ENCODE peak calls at places on chromosome 7, in ten cellular contexts. V is A549, W is ovary, Z is suprapubic skin, M is H1, A is GM12878, R is sigmoid colon, X is transverse colon, N is stomach, P is SK-N-SH. E is an unnamed sample.

GRCh38 chr7:82755705-82756551 is 312.4 kb upstream of the CACNA2D1 start:
- DNase-seq in P (no peak), A (no peak), W (no peak), M (no peak), V (no peak), X (no peak), R (no peak), N (no peak), Z (no peak), E (no peak)

GRCh38 chr7:134865001-134865845 is 85.8 kb downstream of the CALD1 start:
- DNase-seq in N (no peak), X (no peak), P (no peak), R (no peak), Z (no peak), W (no peak), V (no peak), A (peak; percentile 19), M (no peak), E (no peak)

GRCh38 chr7:22121702-22122474 is 176.2 kb upstream of the CDCA7L start:
- DNase-seq in N (no peak), X (no peak), R (no peak), Z (no peak), P (no peak), W (peak; percentile 32), M (no peak), A (no peak), V (no peak), E (no peak)

GRCh38 chr7:22200777-22201176 is 156.2 kb downstream of the RAPGEF5 start:
- DNase-seq in X (no peak), N (no peak), V (no peak), W (no peak), P (no peak), A (no peak), M (no peak), Z (no peak), R (no peak), E (no peak)

GRCh38 chr7:16393862-16394422 is 27.4 kb downstream of the CRPPA start:
- DNase-seq in A (no peak), X (no peak), P (no peak), V (no peak), Z (no peak), N (no peak), W (no peak), M (no peak), R (no peak), E (no peak)

GRCh38 chr7:124754576-124755264 is 10.9 kb downstream of the GPR37 start:
- DNase-seq in Z (no peak), M (no peak), P (no peak), A (no peak), N (no peak), W (no peak), V (no peak), X (no peak), R (no peak), E (no peak)

GRCh38 chr7:155007947-155008346 is 5.0 kb upstream of the PAXIP1 start:
- DNase-seq in R (no peak), V (peak; percentile 48), N (no peak), A (no peak), X (no peak), M (no peak), Z (no peak), W (no peak), P (peak; percentile 60), E (no peak)

GRCh38 chr7:96084880-96085551 is 236.9 kb downstream of the SLC25A13 start:
- DNase-seq in W (no peak), X (no peak), N (no peak), M (no peak), Z (no peak), R (no peak), V (peak; percentile 14), P (no peak), A (no peak), E (no peak)

GRCh38 chr7:50943482-50943881 is 160.8 kb upstream of the GRB10 start:
- DNase-seq in N (no peak), W (no peak), P (no peak), M (no peak), Z (no peak), X (no peak), V (no peak), A (no peak), R (no peak), E (no peak)

GRCh38 chr7:50937727-50938126 is 155.0 kb upstream of the GRB10 start:
- DNase-seq in N (no peak), A (no peak), M (no peak), X (no peak), P (no peak), Z (no peak), R (no peak), V (no peak), W (no peak), E (no peak)

GRCh38 chr7:50939026-50939425 is 156.3 kb upstream of the GRB10 start:
- DNase-seq in P (no peak), W (no peak), X (no peak), N (no peak), A (no peak), Z (no peak), R (no peak), V (no peak), M (no peak), E (no peak)

GRCh38 chr7:50941525-50941924 is 158.8 kb upstream of the GRB10 start:
- DNase-seq in W (no peak), R (no peak), V (no peak), A (no peak), N (no peak), X (no peak), M (no peak), Z (no peak), P (no peak), E (no peak)

GRCh38 chr7:50940621-50941020 is 157.9 kb upstream of the GRB10 start:
- DNase-seq in W (no peak), A (no peak), P (no peak), R (no peak), N (no peak), M (no peak), Z (no peak), X (no peak), V (no peak), E (no peak)
- TF ChIP-seq EP300 in W (no peak), A (no peak), P (no peak), R (no peak), N (no peak), M (no peak), Z (no peak), X (no peak), V (no peak), E (no peak)

GRCh38 chr7:77691892-77692491 is 4.3 kb upstream of the RSBN1L start:
- DNase-seq in X (peak; percentile 39), Z (no peak), W (no peak), R (no peak), N (peak; percentile 61), M (no peak), A (no peak), P (no peak), V (no peak), E (no peak)

GRCh38 chr7:77696643-77697534 is 630 bp downstream of the RSBN1L start:
- DNase-seq in W (peak; percentile 52), V (peak; percentile 52), X (peak; percentile 59), P (peak; percentile 89), R (peak; percentile 80), N (peak; percentile 68), M (no peak), A (no peak), Z (peak; percentile 81), E (peak; percentile 57)

GRCh38 chr7:77697535-77697831 is 1.2 kb downstream of the RSBN1L start:
- DNase-seq in W (peak; percentile 38), R (peak; percentile 83), N (no peak), V (no peak), M (no peak), P (peak; percentile 64), Z (no peak), X (peak; percentile 62), A (no peak), E (peak; percentile 26)

GRCh38 chr7:77696057-77696642 is at the start of gene RSBN1L:
- DNase-seq in A (peak; percentile 93), M (peak; percentile 96), W (peak; percentile 98), N (peak; percentile 99), Z (peak; percentile 98), R (peak; percentile 99), X (peak; percentile 99), V (peak; percentile 96), P (peak; percentile 99), E (peak; percentile 97)

DNA sequence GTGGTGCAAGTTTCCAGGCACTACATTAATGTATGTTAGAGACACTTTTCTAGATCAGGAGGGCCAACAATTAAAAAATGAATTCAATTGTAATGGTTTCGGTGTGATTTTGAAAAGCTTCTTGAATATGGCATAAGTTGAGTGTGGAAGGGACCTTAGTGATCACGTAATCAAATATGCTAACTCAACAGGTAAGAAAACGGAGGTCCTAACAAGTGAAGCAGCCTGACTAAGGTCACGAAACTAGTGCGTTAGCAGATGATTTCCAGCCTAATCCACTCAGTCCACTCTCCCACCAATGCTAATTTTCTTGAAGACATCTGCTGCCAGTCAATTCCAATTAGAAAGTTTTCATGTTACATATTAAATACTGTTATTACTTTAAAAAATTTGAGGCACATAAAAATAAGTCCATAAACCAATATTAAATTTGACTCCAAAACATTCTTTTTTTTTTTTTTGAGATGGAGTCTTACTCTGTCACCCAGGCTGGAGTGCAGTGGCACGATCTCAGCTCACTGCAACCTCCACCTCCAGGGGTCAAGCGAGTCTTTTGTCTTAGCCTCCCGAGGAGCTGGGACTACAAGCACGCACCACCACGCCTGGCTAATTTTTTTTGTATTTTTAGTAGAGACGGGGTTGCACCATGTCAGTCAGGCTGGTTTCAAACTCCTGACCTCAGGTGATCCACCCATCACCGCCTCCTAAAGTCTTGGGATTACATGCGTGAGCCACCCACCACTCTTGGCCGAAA is 2.3 kb upstream of the RSBN1L start:
- DNase-seq in N (no peak), W (no peak), R (no peak), M (no peak), Z (no peak), V (no peak), X (no peak), A (no peak), P (no peak), E (no peak)
- H3K4me3 ChIP-seq in N (peak overlapping the region; percentile 100), W (peak overlapping the region; percentile 90), R (peak overlapping the region; percentile 89), M (peak overlapping the region; percentile 7), Z (peak overlapping the region; percentile 76), V (no peak overlapping the region), X (peak overlapping the region; percentile 98), A (no peak overlapping the region), P (no peak overlapping the region), E (no peak overlapping the region)

DNA sequence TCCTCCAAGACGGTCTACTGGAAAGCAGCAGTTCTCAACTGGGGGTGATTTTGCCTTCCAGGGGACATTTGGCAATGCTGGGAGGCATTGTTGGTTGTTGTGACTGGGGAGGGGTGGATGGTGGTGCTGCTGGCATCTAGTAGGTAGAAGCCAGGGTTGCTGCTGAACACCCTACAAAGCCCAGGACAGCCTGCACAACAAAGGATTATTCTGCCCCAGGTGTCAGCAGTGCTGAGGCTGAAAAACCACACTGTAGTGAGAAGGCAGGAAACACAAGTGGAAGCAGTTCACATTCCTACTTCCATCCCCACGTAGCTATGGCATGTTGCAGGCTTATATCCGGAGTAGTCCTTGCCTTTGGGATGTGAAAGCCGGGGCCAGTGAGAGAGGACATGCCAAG is 86.9 kb downstream of the AOAH start:
- DNase-seq in X (no peak), W (no peak), R (no peak), Z (no peak), M (no peak), P (no peak), A (no peak), N (no peak), V (no peak), E (no peak)
- H3K4me1 ChIP-seq in X (no peaks in the 10 kb centered on the region), W (no peaks in the 10 kb centered on the region), R (no peaks in the 10 kb centered on the region), Z (no peaks in the 10 kb centered on the region), M (peaks cover 15% of the 10 kb centered on the region), P (no peaks in the 10 kb centered on the region), A (no peaks in the 10 kb centered on the region), N (no peaks in the 10 kb centered on the region), V (no peaks in the 10 kb centered on the region), E (no peaks in the 10 kb centered on the region)

GRCh38 chr7:14507617-14508016 is 394.9 kb downstream of the DGKB start:
- DNase-seq in N (peak; percentile 33), A (no peak), M (no peak), R (no peak), P (no peak), W (no peak), Z (no peak), V (no peak), X (no peak), E (no peak)
- TF ChIP-seq EP300 in N (no peak), A (no peak), M (no peak), R (no peak), P (peak; percentile 74), W (no peak), Z (no peak), V (no peak), X (no peak), E (no peak)